ENCODE peak calls at places on chromosomes 1 and 21, in six cellular contexts. N, S, Z, Y, A and T are unnamed samples.

GRCh38 chr1:12593621-12594066 is 24.4 kb downstream of the DHRS3 start:
- DNase-seq in N (no peak), S (peak; percentile 17), Z (no peak), Y (peak; percentile 59), A (no peak), T (no peak)

GRCh38 chr1:67059331-67059730 is 5.4 kb upstream of the SLC35D1 start:
- DNase-seq in N (no peak), S (peak; percentile 42), Z (no peak), Y (peak; percentile 16), A (no peak), T (peak; percentile 6)

GRCh38 chr1:182120411-182121258 is 59.1 kb upstream of the ZNF648 start:
- DNase-seq in N (no peak), S (no peak), Z (no peak), Y (no peak), A (no peak), T (no peak)

GRCh38 chr1:110130113-110130591 is 17.9 kb downstream of the UBL4B start:
- DNase-seq in N (no peak), S (peak; percentile 25), Z (peak; percentile 81), Y (no peak), A (no peak), T (no peak)

GRCh38 chr21:14487490-14488432 is 58.4 kb downstream of the SAMSN1 start:
- DNase-seq in N (no peak), S (no peak), Z (no peak), Y (no peak), A (no peak), T (no peak)

GRCh38 chr1:86992790-86993189 is 78.4 kb downstream of the HS2ST1 start:
- DNase-seq in N (no peak), S (peak; percentile 76), Z (no peak), Y (no peak), A (no peak), T (no peak)

GRCh38 chr21:15703932-15704331 is 25.9 kb upstream of the USP25 start:
- DNase-seq in N (no peak), S (no peak), Z (no peak), Y (no peak), A (no peak), T (peak; percentile 13)

GRCh38 chr1:19074361-19074901 is 118.0 kb upstream of the IFFO2 start:
- DNase-seq in N (no peak), S (no peak), Z (no peak), Y (no peak), A (no peak), T (no peak)

GRCh38 chr1:3050603-3051002 is 18.4 kb upstream of the PRDM16 start:
- DNase-seq in N (no peak), S (no peak), Z (no peak), Y (no peak), A (no peak), T (no peak)

GRCh38 chr1:11207898-11208611 is 18.9 kb downstream of the ANGPTL7 start:
- DNase-seq in N (no peak), S (peak; percentile 56), Z (no peak), Y (no peak), A (no peak), T (no peak)

GRCh38 chr1:72006092-72006491 is 276.2 kb downstream of the NEGR1 start:
- DNase-seq in N (no peak), S (no peak), Z (no peak), Y (peak; percentile 36), A (no peak), T (no peak)

GRCh38 chr21:15062566-15062965 is 2.2 kb downstream of the NRIP1 start:
- DNase-seq in N (no peak), S (no peak), Z (no peak), Y (no peak), A (no peak), T (peak; percentile 13)

GRCh38 chr1:8815582-8816285 is 1.7 kb downstream of the RERE start:
- DNase-seq in N (peak; percentile 27), S (no peak), Z (no peak), Y (no peak), A (no peak), T (peak; percentile 70)

GRCh38 chr1:42343049-42343448 is 8.0 kb upstream of the FOXJ3 start:
- DNase-seq in N (no peak), S (no peak), Z (no peak), Y (no peak), A (no peak), T (no peak)

GRCh38 chr1:42336978-42337377 is 1.9 kb upstream of the FOXJ3 start:
- DNase-seq in N (no peak), S (peak; percentile 57), Z (no peak), Y (no peak), A (no peak), T (no peak)

GRCh38 chr1:42335809-42336518 is 929 bp upstream of the FOXJ3 start:
- DNase-seq in N (no peak), S (peak; percentile 99), Z (no peak), Y (peak; percentile 45), A (no peak), T (peak; percentile 69)

GRCh38 chr1:42340898-42341297 is 5.9 kb upstream of the FOXJ3 start:
- DNase-seq in N (no peak), S (no peak), Z (no peak), Y (no peak), A (no peak), T (no peak)

GRCh38 chr1:42340093-42340492 is 5.1 kb upstream of the FOXJ3 start:
- DNase-seq in N (no peak), S (no peak), Z (no peak), Y (peak; percentile 16), A (no peak), T (peak; percentile 58)
- H3K9ac ChIP-seq in N (no peak overlapping the region), S (no peak overlapping the region), Z (no peak overlapping the region), Y (no peak overlapping the region), A (no peak overlapping the region), T (no peak overlapping the region)

GRCh38 chr1:245216356-245217110 is 61.7 kb downstream of the KIF26B start:
- DNase-seq in N (no peak), S (no peak), Z (no peak), Y (no peak), A (no peak), T (no peak)
- H3K14ac ChIP-seq in N (no peak overlapping the region), S (no peak overlapping the region), Z (no peak overlapping the region), Y (no peak overlapping the region), A (no peak overlapping the region), T (no peak overlapping the region)

DNA sequence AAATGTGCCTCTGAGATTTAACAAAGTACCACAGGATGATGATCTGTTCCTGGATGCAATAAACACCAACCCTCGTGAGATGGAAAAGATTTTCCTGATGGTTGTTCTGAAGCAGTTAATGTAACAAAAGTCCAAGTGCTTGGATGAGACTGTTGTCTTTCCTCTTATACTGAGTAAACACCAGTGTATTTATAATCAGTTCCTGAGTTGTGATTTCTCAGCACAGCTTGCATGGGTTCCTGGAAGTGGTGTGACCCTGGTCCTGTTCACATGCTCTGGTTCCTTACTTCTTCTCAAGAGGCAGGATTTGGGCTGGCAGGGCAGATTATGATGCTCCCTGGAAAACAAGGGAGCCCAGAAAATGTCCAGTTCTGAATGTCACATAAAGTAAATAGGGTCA is 208.2 kb upstream of the USP24 start:
- DNase-seq in N (no peak), S (no peak), Z (no peak), Y (no peak), A (no peak), T (peak; percentile 76)
- H4K91ac ChIP-seq in N (no peak overlapping the region), S (peak overlapping the region; percentile 38), Z (no peak overlapping the region), Y (peak overlapping the region; percentile 53), A (no peak overlapping the region), T (no peak overlapping the region)

DNA sequence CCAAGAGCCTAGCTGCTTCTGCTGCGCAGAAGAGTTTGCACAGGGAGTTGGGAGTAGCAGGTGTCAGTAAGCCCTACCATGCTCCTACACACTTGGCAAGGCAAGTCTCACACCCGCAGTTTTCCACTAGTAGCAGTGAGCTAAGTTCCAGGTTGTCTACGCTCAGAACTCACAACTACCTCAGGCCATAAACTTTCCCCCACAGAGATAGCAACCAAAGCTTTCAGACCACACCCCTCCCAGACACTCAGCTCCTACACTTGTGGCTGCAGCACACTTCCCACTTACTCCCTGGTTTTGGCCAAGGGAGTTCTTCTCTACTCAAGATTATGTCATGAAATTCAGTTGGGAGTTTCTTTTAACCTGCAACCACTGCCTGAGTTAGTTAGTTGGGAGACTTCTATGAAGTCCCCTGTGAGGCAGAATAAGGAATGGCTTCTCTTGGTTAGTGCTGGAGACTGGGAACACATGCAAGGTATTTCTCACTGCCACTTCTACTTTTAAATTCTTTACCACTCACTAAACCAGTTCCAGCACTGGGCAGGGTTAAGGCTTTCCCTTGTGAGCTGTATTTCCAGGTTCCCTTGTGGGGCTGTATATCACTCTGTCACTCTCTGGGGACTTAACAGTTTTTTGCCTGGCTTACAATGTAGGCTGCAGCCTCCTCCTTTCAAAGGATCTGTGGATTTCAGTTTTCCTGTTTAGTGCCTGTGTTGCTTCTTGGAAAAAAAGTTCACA is 18.3 kb upstream of the MAB21L3 start:
- DNase-seq in N (no peak), S (peak; percentile 73), Z (no peak), Y (no peak), A (no peak), T (no peak)
- H3K9ac ChIP-seq in N (no peak overlapping the region), S (peak overlapping the region; percentile 59), Z (no peak overlapping the region), Y (no peak overlapping the region), A (no peak overlapping the region), T (no peak overlapping the region)

DNA sequence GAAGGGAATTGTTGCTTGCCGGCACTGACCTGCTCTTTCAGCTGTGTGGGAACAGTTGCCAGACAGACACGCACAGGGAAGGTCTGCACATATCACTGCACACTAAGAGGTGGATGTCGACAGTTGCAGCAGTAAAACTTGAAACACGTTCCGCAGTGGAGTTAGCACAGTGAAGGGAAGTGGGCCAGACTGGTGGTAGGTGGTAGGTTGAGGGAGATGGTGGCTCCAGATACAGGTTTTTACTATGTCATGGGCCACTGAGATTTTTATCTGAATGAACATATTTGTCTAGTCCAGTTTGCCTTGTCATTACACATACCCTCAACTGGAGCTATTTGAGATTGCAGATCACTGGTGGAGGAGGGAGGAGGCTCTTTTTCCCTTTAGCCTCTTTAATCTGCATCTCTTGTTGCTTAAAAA is 13.5 kb downstream of the MRPS6 start:
- DNase-seq in N (no peak), S (peak; percentile 88), Z (no peak), Y (no peak), A (no peak), T (no peak)
- H3K14ac ChIP-seq in N (no peak overlapping the region), S (no peak overlapping the region), Z (peak overlapping the region; percentile 7), Y (no peak overlapping the region), A (no peak overlapping the region), T (no peak overlapping the region)

GRCh38 chr21:37339527-37339889 is 27.1 kb upstream of the DYRK1A start:
- DNase-seq in N (no peak), S (no peak), Z (no peak), Y (no peak), A (no peak), T (peak; percentile 41)

GRCh38 chr21:37337831-37338230 is 28.7 kb upstream of the DYRK1A start:
- DNase-seq in N (no peak), S (peak; percentile 25), Z (no peak), Y (no peak), A (no peak), T (no peak)

GRCh38 chr21:37341254-37341960 is 25.2 kb upstream of the DYRK1A start:
- DNase-seq in N (no peak), S (peak; percentile 41), Z (no peak), Y (peak; percentile 10), A (no peak), T (peak; percentile 41)

GRCh38 chr21:37338671-37339526 is 27.7 kb upstream of the DYRK1A start:
- DNase-seq in N (no peak), S (peak; percentile 99), Z (no peak), Y (peak; percentile 92), A (no peak), T (peak; percentile 92)

GRCh38 chr21:37342046-37342632 is 24.4 kb upstream of the DYRK1A start:
- DNase-seq in N (no peak), S (no peak), Z (no peak), Y (no peak), A (no peak), T (no peak)
- H4K91ac ChIP-seq in N (no peak overlapping the region), S (no peak overlapping the region), Z (no peak overlapping the region), Y (no peak overlapping the region), A (no peak overlapping the region), T (no peak overlapping the region)